ENCODE peak calls at places on chromosomes 6 and 20, in seven cellular contexts. Z is right lobe of liver, R is EL, F is NCI-H446, J is HCEC 1CT, G is mucosa of gallbladder, A is GM04503. D is an unnamed sample.

GRCh38 chr6:170186006-170186908 is 104.6 kb downstream of the DLL1 start:
- DNase-seq in R (no peak), A (no peak), G (peak; percentile 8), F (no peak), Z (no peak), J (no peak), D (no peak)

GRCh38 chr6:166381381-166381732 is 1.4 kb downstream of the MPC1 start:
- DNase-seq in J (no peak), G (no peak), A (no peak), Z (no peak), R (no peak), F (no peak), D (no peak)

GRCh38 chr6:49497308-49497707 is 2.4 kb upstream of the GLYATL3 start:
- DNase-seq in J (no peak), F (no peak), G (no peak), R (no peak), A (no peak), Z (no peak), D (no peak)

GRCh38 chr20:50645253-50646068 is 45.9 kb downstream of the RIPOR3 start:
- DNase-seq in F (no peak), J (peak; percentile 100), G (peak; percentile 92), R (peak; percentile 98), Z (peak; percentile 55), A (peak; percentile 82), D (peak; percentile 100)

GRCh38 chr6:102402635-102403329 is 1009.3 kb downstream of the GRIK2 start:
- DNase-seq in Z (no peak), G (no peak), A (no peak), R (no peak), F (no peak), J (no peak), D (no peak)

GRCh38 chr6:48765352-48765961 is 654.5 kb upstream of the PTCHD4 start:
- DNase-seq in F (peak; percentile 17), Z (no peak), J (peak; percentile 81), A (no peak), R (peak; percentile 68), G (peak; percentile 28), D (peak; percentile 57)

GRCh38 chr6:129923520-129923919 is 62.4 kb upstream of the TMEM244 start:
- DNase-seq in R (peak; percentile 33), Z (no peak), G (no peak), A (peak; percentile 12), F (no peak), J (peak; percentile 68), D (peak; percentile 39)

GRCh38 chr20:50794846-50795634 is at the start of gene BCAS4:
- DNase-seq in J (peak; percentile 82), G (peak; percentile 83), A (no peak), F (no peak), Z (peak; percentile 78), R (peak; percentile 87), D (peak; percentile 76)

GRCh38 chr6:143183735-143184134 is 123.0 kb downstream of the AIG1 start:
- DNase-seq in A (no peak), R (no peak), Z (no peak), F (no peak), G (no peak), J (no peak), D (peak; percentile 31)

GRCh38 chr6:30006170-30007131 is 54.6 kb upstream of the POLR1H start:
- DNase-seq in A (no peak), G (peak; percentile 19), J (no peak), Z (peak; percentile 42), F (no peak), R (no peak), D (no peak)

GRCh38 chr6:56595490-56596122 is 47.1 kb downstream of the DST start:
- DNase-seq in A (no peak), R (peak; percentile 50), G (no peak), F (peak; percentile 50), Z (no peak), J (peak; percentile 52), D (peak; percentile 22)

D was measured in HT1080.